ENCODE peak calls at places on chromosomes 6 and 20, in four cellular contexts. One of them, this sample, is unnamed.

GRCh38 chr6:108331982-108332381 is 37.1 kb downstream of the AFG1L start:
- DNase-seq in amniotic stem cell: no peak
- DNase-seq in esophagus squamous epithelium: no peak
- DNase-seq in HuH-7: no peak
- DNase-seq in this sample: no peak

GRCh38 chr20:57805784-57806183 is 96.0 kb upstream of the PMEPA1 start:
- DNase-seq in HuH-7: no peak
- DNase-seq in amniotic stem cell: no peak
- DNase-seq in esophagus squamous epithelium: no peak
- DNase-seq in this sample: no peak

GRCh38 chr20:38727602-38728236 is 3.4 kb downstream of the SLC32A1 start:
- DNase-seq in esophagus squamous epithelium: no peak
- DNase-seq in HuH-7: no peak
- DNase-seq in amniotic stem cell: no peak
- DNase-seq in this sample: no peak

GRCh38 chr20:20513720-20514119 is 145.8 kb downstream of the INSM1 start:
- DNase-seq in HuH-7: no peak
- DNase-seq in esophagus squamous epithelium: no peak
- DNase-seq in amniotic stem cell: no peak
- DNase-seq in this sample: no peak

GRCh38 chr6:21593927-21594421 is 423 bp downstream of the SOX4 start:
- DNase-seq in amniotic stem cell: no peak
- DNase-seq in HuH-7: no peak
- DNase-seq in esophagus squamous epithelium: no peak
- DNase-seq in this sample: no peak

GRCh38 chr6:134171517-134171916 is 119.1 kb upstream of the SLC2A12 start:
- DNase-seq in HuH-7: no peak
- DNase-seq in esophagus squamous epithelium: no peak
- DNase-seq in amniotic stem cell: no peak
- DNase-seq in this sample: no peak

GRCh38 chr6:42428326-42429041 is 23.2 kb downstream of the TRERF1 start:
- DNase-seq in esophagus squamous epithelium: no peak
- DNase-seq in amniotic stem cell: no peak
- DNase-seq in HuH-7: no peak
- DNase-seq in this sample: no peak

GRCh38 chr6:391559-392440 is at the start of gene IRF4:
- DNase-seq in esophagus squamous epithelium: no peak
- DNase-seq in amniotic stem cell: no peak
- DNase-seq in HuH-7: no peak
- DNase-seq in this sample: no peak

GRCh38 chr6:33909737-33910136 is 105.9 kb upstream of the MLN start:
- DNase-seq in amniotic stem cell: no peak
- DNase-seq in esophagus squamous epithelium: no peak
- DNase-seq in HuH-7: no peak
- DNase-seq in this sample: no peak

GRCh38 chr6:18161437-18161836 is 6.2 kb downstream of the KDM1B start:
- DNase-seq in HuH-7: no peak
- DNase-seq in esophagus squamous epithelium: no peak
- DNase-seq in amniotic stem cell: no peak
- DNase-seq in this sample: no peak

GRCh38 chr20:44054118-44054517 is 132.9 kb downstream of the JPH2 start:
- DNase-seq in HuH-7: no peak
- DNase-seq in amniotic stem cell: no peak
- DNase-seq in esophagus squamous epithelium: no peak
- DNase-seq in this sample: peak; percentile 66

GRCh38 chr6:162543221-162543620 is 184.3 kb downstream of the PRKN start:
- DNase-seq in HuH-7: no peak
- DNase-seq in esophagus squamous epithelium: no peak
- DNase-seq in amniotic stem cell: no peak
- DNase-seq in this sample: no peak

GRCh38 chr6:163643866-163644265 is 229.3 kb downstream of the QKI start:
- DNase-seq in amniotic stem cell: no peak
- DNase-seq in HuH-7: no peak
- DNase-seq in esophagus squamous epithelium: no peak
- DNase-seq in this sample: no peak

GRCh38 chr6:11609324-11610071 is 71.9 kb downstream of the TMEM170B start:
- DNase-seq in esophagus squamous epithelium: no peak
- DNase-seq in amniotic stem cell: peak; percentile 66
- DNase-seq in HuH-7: no peak
- DNase-seq in this sample: no peak

GRCh38 chr6:170177383-170178265 is 113.3 kb downstream of the DLL1 start:
- DNase-seq in HuH-7: no peak
- DNase-seq in amniotic stem cell: no peak
- DNase-seq in esophagus squamous epithelium: no peak
- DNase-seq in this sample: peak; percentile 16

GRCh38 chr6:107488174-107488874 is 1.6 kb upstream of the SOBP start:
- DNase-seq in amniotic stem cell: no peak
- DNase-seq in esophagus squamous epithelium: no peak
- DNase-seq in HuH-7: no peak
- DNase-seq in this sample: no peak

GRCh38 chr20:50666709-50667310 is 24.5 kb downstream of the RIPOR3 start:
- DNase-seq in HuH-7: no peak
- DNase-seq in esophagus squamous epithelium: no peak
- DNase-seq in amniotic stem cell: no peak
- DNase-seq in this sample: no peak

GRCh38 chr6:42123379-42124103 is 18.9 kb downstream of the C6orf132 start:
- DNase-seq in esophagus squamous epithelium: no peak
- DNase-seq in HuH-7: no peak
- DNase-seq in amniotic stem cell: no peak
- DNase-seq in this sample: no peak

GRCh38 chr6:87088076-87088475 is 6.8 kb downstream of the CGA start:
- DNase-seq in esophagus squamous epithelium: no peak
- DNase-seq in amniotic stem cell: no peak
- DNase-seq in HuH-7: no peak
- DNase-seq in this sample: no peak

GRCh38 chr6:39073471-39074355 is 25.1 kb downstream of the GLP1R start:
- DNase-seq in amniotic stem cell: no peak
- DNase-seq in HuH-7: no peak
- DNase-seq in esophagus squamous epithelium: no peak
- DNase-seq in this sample: peak; percentile 75

GRCh38 chr6:158539363-158539762 is 20.5 kb upstream of the TMEM181 start:
- DNase-seq in HuH-7: no peak
- DNase-seq in amniotic stem cell: no peak
- DNase-seq in esophagus squamous epithelium: no peak
- DNase-seq in this sample: no peak

GRCh38 chr6:127457444-127458064 is 1.6 kb downstream of the KIAA0408 start:
- DNase-seq in HuH-7: no peak
- DNase-seq in esophagus squamous epithelium: no peak
- DNase-seq in amniotic stem cell: no peak
- DNase-seq in this sample: peak; percentile 23

GRCh38 chr6:166775180-166775922 is 148.3 kb upstream of the RPS6KA2 start:
- DNase-seq in HuH-7: peak; percentile 78
- DNase-seq in amniotic stem cell: peak; percentile 67
- DNase-seq in esophagus squamous epithelium: no peak
- DNase-seq in this sample: no peak

GRCh38 chr6:32664827-32665362 is 1.6 kb downstream of the HLA-DQB1 start:
- DNase-seq in HuH-7: no peak
- DNase-seq in amniotic stem cell: no peak
- DNase-seq in esophagus squamous epithelium: no peak
- DNase-seq in this sample: no peak

GRCh38 chr20:41003143-41003932 is 25.3 kb upstream of the TOP1 start:
- DNase-seq in amniotic stem cell: peak; percentile 86
- DNase-seq in esophagus squamous epithelium: peak; percentile 38
- DNase-seq in HuH-7: peak; percentile 52
- DNase-seq in this sample: peak; percentile 91

GRCh38 chr20:33437141-33437911 is 6.2 kb downstream of the SNTA1 start:
- DNase-seq in esophagus squamous epithelium: no peak
- DNase-seq in amniotic stem cell: no peak
- DNase-seq in HuH-7: no peak
- DNase-seq in this sample: peak; percentile 89

GRCh38 chr20:48292806-48293205 is 507.5 kb upstream of the SULF2 start:
- DNase-seq in HuH-7: no peak
- DNase-seq in esophagus squamous epithelium: no peak
- DNase-seq in amniotic stem cell: no peak
- DNase-seq in this sample: no peak

GRCh38 chr6:134925800-134926199 is 24.1 kb downstream of the ALDH8A1 start:
- DNase-seq in amniotic stem cell: no peak
- DNase-seq in esophagus squamous epithelium: no peak
- DNase-seq in HuH-7: no peak
- DNase-seq in this sample: peak; percentile 17

GRCh38 chr20:4999788-5000187 is 1.5 kb downstream of the SLC23A2 start:
- DNase-seq in esophagus squamous epithelium: no peak
- DNase-seq in HuH-7: no peak
- DNase-seq in amniotic stem cell: no peak
- DNase-seq in this sample: no peak

GRCh38 chr6:63963756-63964315 is 328.2 kb downstream of the PHF3 start:
- DNase-seq in amniotic stem cell: no peak
- DNase-seq in esophagus squamous epithelium: no peak
- DNase-seq in HuH-7: no peak
- DNase-seq in this sample: no peak

GRCh38 chr6:114638346-114638745 is 295.5 kb upstream of the HS3ST5 start:
- DNase-seq in HuH-7: peak; percentile 5
- DNase-seq in esophagus squamous epithelium: no peak
- DNase-seq in amniotic stem cell: no peak
- DNase-seq in this sample: no peak

GRCh38 chr6:89313006-89313405 is 2.1 kb downstream of the GABRR2 start:
- DNase-seq in amniotic stem cell: peak; percentile 82
- DNase-seq in esophagus squamous epithelium: no peak
- DNase-seq in HuH-7: no peak
- DNase-seq in this sample: peak; percentile 64

GRCh38 chr20:50144362-50144761 is 9.2 kb downstream of the PEDS1 start:
- DNase-seq in esophagus squamous epithelium: no peak
- DNase-seq in HuH-7: peak; percentile 70
- DNase-seq in amniotic stem cell: peak; percentile 78
- DNase-seq in this sample: peak; percentile 92

GRCh38 chr20:48832423-48832735 is 4.6 kb upstream of the PREX1 start:
- DNase-seq in HuH-7: no peak
- DNase-seq in esophagus squamous epithelium: no peak
- DNase-seq in amniotic stem cell: no peak
- DNase-seq in this sample: no peak

GRCh38 chr6:130906736-130907381 is 79.7 kb downstream of the SMLR1 start:
- DNase-seq in amniotic stem cell: peak; percentile 59
- DNase-seq in esophagus squamous epithelium: no peak
- DNase-seq in HuH-7: no peak
- DNase-seq in this sample: no peak

GRCh38 chr6:152583888-152584287 is 53.3 kb downstream of the SYNE1 start:
- DNase-seq in HuH-7: no peak
- DNase-seq in amniotic stem cell: no peak
- DNase-seq in esophagus squamous epithelium: no peak
- DNase-seq in this sample: no peak

GRCh38 chr20:44017211-44017610 is 102.6 kb downstream of the TOX2 start:
- DNase-seq in amniotic stem cell: no peak
- DNase-seq in esophagus squamous epithelium: no peak
- DNase-seq in HuH-7: no peak
- DNase-seq in this sample: no peak

GRCh38 chr6:168822376-168822775 is 381.4 kb downstream of the SMOC2 start:
- DNase-seq in amniotic stem cell: no peak
- DNase-seq in esophagus squamous epithelium: no peak
- DNase-seq in HuH-7: no peak
- DNase-seq in this sample: no peak

This sample was measured in lower leg skin.